ENCODE peak calls at places on chromosome 16, in four cellular contexts. One of them, this sample, is unnamed.

GRCh38 chr16:799948-800833 is at the start of gene GNG13:
- DNase-seq in sigmoid colon: no peak
- DNase-seq in tibial nerve: no peak
- DNase-seq in A549: no peak
- DNase-seq in this sample: no peak

GRCh38 chr16:89170346-89171215 is 967 bp upstream of the CDH15 start:
- DNase-seq in tibial nerve: no peak
- DNase-seq in A549: peak; percentile 41
- DNase-seq in sigmoid colon: no peak
- DNase-seq in this sample: no peak

GRCh38 chr16:55324491-55325447 is 766 bp downstream of the IRX6 start:
- DNase-seq in tibial nerve: no peak
- DNase-seq in sigmoid colon: no peak
- DNase-seq in A549: peak; percentile 18
- DNase-seq in this sample: no peak

GRCh38 chr16:89194340-89195311 is 5.7 kb downstream of the SLC22A31 start:
- DNase-seq in A549: no peak
- DNase-seq in tibial nerve: no peak
- DNase-seq in sigmoid colon: no peak
- DNase-seq in this sample: peak; percentile 39

GRCh38 chr16:27819881-27820610 is 243.5 kb downstream of the GSG1L start:
- DNase-seq in sigmoid colon: peak; percentile 38
- DNase-seq in A549: no peak
- DNase-seq in tibial nerve: no peak
- DNase-seq in this sample: no peak

GRCh38 chr16:2692948-2693651 is 10.8 kb downstream of the KCTD5 start:
- DNase-seq in A549: no peak
- DNase-seq in sigmoid colon: no peak
- DNase-seq in tibial nerve: no peak
- DNase-seq in this sample: peak; percentile 69

GRCh38 chr16:75252946-75253911 is 1.8 kb upstream of the BCAR1 start:
- DNase-seq in A549: no peak
- DNase-seq in sigmoid colon: peak; percentile 77
- DNase-seq in tibial nerve: no peak
- DNase-seq in this sample: peak; percentile 64

GRCh38 chr16:4917117-4917516 is 19.8 kb downstream of the PPL start:
- DNase-seq in tibial nerve: no peak
- DNase-seq in A549: no peak
- DNase-seq in sigmoid colon: no peak
- DNase-seq in this sample: no peak

GRCh38 chr16:89829630-89830437 is 1.6 kb downstream of the SPIRE2 start:
- DNase-seq in A549: no peak
- DNase-seq in sigmoid colon: no peak
- DNase-seq in tibial nerve: no peak
- DNase-seq in this sample: no peak

GRCh38 chr16:22614271-22614947 is 103.7 kb downstream of the NPIPB5 start:
- DNase-seq in tibial nerve: no peak
- DNase-seq in A549: peak; percentile 14
- DNase-seq in sigmoid colon: no peak
- DNase-seq in this sample: no peak

GRCh38 chr16:80938035-80938927 is 68.4 kb downstream of the CMC2 start:
- DNase-seq in sigmoid colon: peak; percentile 88
- DNase-seq in A549: peak; percentile 50
- DNase-seq in tibial nerve: peak; percentile 53
- DNase-seq in this sample: peak; percentile 57

GRCh38 chr16:88936008-88936912 is 40.7 kb downstream of the CBFA2T3 start:
- DNase-seq in A549: no peak
- DNase-seq in sigmoid colon: peak; percentile 84
- DNase-seq in tibial nerve: peak; percentile 40
- DNase-seq in this sample: no peak

GRCh38 chr16:57929250-57929649 is 41.7 kb downstream of the CNGB1 start:
- DNase-seq in sigmoid colon: no peak
- DNase-seq in tibial nerve: no peak
- DNase-seq in A549: no peak
- DNase-seq in this sample: no peak

GRCh38 chr16:72560617-72561016 is 388.7 kb upstream of the PMFBP1 start:
- DNase-seq in sigmoid colon: no peak
- DNase-seq in A549: no peak
- DNase-seq in tibial nerve: no peak
- DNase-seq in this sample: no peak

GRCh38 chr16:78902291-78902690 is 698.2 kb downstream of the MAF start:
- DNase-seq in sigmoid colon: no peak
- DNase-seq in tibial nerve: no peak
- DNase-seq in A549: no peak
- DNase-seq in this sample: no peak

GRCh38 chr16:1771072-1771863 is at the start of gene NME3:
- DNase-seq in A549: peak; percentile 76
- DNase-seq in sigmoid colon: peak; percentile 88
- DNase-seq in tibial nerve: peak; percentile 74
- DNase-seq in this sample: peak; percentile 78

GRCh38 chr16:20401475-20402016 is 3.0 kb downstream of the PDILT start:
- DNase-seq in A549: no peak
- DNase-seq in sigmoid colon: no peak
- DNase-seq in tibial nerve: no peak
- DNase-seq in this sample: no peak

GRCh38 chr16:74521691-74522090 is 85.2 kb downstream of the GLG1 start:
- DNase-seq in sigmoid colon: no peak
- DNase-seq in A549: no peak
- DNase-seq in tibial nerve: no peak
- DNase-seq in this sample: no peak

GRCh38 chr16:30069575-30070462 is 4.3 kb downstream of the ALDOA start:
- DNase-seq in sigmoid colon: peak; percentile 89
- DNase-seq in A549: no peak
- DNase-seq in tibial nerve: no peak
- DNase-seq in this sample: peak; percentile 50

GRCh38 chr16:77223184-77223583 is 24.0 kb downstream of the SYCE1L start:
- DNase-seq in A549: peak; percentile 27
- DNase-seq in sigmoid colon: no peak
- DNase-seq in tibial nerve: no peak
- DNase-seq in this sample: no peak

GRCh38 chr16:2339521-2340484 is 725 bp downstream of the ABCA3 start:
- DNase-seq in tibial nerve: peak; percentile 8
- DNase-seq in sigmoid colon: peak; percentile 83
- DNase-seq in A549: peak; percentile 58
- DNase-seq in this sample: peak; percentile 52

GRCh38 chr16:65012357-65012756 is 109.5 kb downstream of the CDH11 start:
- DNase-seq in sigmoid colon: no peak
- DNase-seq in tibial nerve: no peak
- DNase-seq in A549: no peak
- DNase-seq in this sample: no peak

GRCh38 chr16:48971571-48972071 is 310.0 kb downstream of the CBLN1 start:
- DNase-seq in A549: no peak
- DNase-seq in sigmoid colon: no peak
- DNase-seq in tibial nerve: no peak
- DNase-seq in this sample: no peak

GRCh38 chr16:75265911-75266701 is 14.7 kb upstream of the BCAR1 start:
- DNase-seq in A549: peak; percentile 77
- DNase-seq in tibial nerve: peak; percentile 37
- DNase-seq in sigmoid colon: peak; percentile 90
- DNase-seq in this sample: peak; percentile 74

GRCh38 chr16:54150861-54151260 is 135.7 kb downstream of the IRX3 start:
- DNase-seq in tibial nerve: no peak
- DNase-seq in A549: no peak
- DNase-seq in sigmoid colon: no peak
- DNase-seq in this sample: no peak

GRCh38 chr16:88768041-88768876 is 16.8 kb downstream of the PIEZO1 start:
- DNase-seq in sigmoid colon: peak; percentile 96
- DNase-seq in tibial nerve: no peak
- DNase-seq in A549: no peak
- DNase-seq in this sample: peak; percentile 34

GRCh38 chr16:27238016-27238587 is 30.5 kb downstream of the NSMCE1 start:
- DNase-seq in A549: no peak
- DNase-seq in tibial nerve: no peak
- DNase-seq in sigmoid colon: peak; percentile 69
- DNase-seq in this sample: no peak

GRCh38 chr16:1002399-1003161 is 21.0 kb downstream of the SOX8 start:
- DNase-seq in tibial nerve: peak; percentile 56
- DNase-seq in A549: peak; percentile 90
- DNase-seq in sigmoid colon: no peak
- DNase-seq in this sample: peak; percentile 38

GRCh38 chr16:56547120-56547948 is 17.5 kb upstream of the MT4 start:
- DNase-seq in sigmoid colon: peak; percentile 70
- DNase-seq in A549: no peak
- DNase-seq in tibial nerve: no peak
- DNase-seq in this sample: no peak

GRCh38 chr16:4157376-4157825 is 41.2 kb upstream of the ADCY9 start:
- DNase-seq in sigmoid colon: no peak
- DNase-seq in A549: no peak
- DNase-seq in tibial nerve: no peak
- DNase-seq in this sample: no peak

GRCh38 chr16:38941-39892 is 14.2 kb downstream of the POLR3K start:
- DNase-seq in tibial nerve: no peak
- DNase-seq in sigmoid colon: no peak
- DNase-seq in A549: no peak
- DNase-seq in this sample: no peak

DNA sequence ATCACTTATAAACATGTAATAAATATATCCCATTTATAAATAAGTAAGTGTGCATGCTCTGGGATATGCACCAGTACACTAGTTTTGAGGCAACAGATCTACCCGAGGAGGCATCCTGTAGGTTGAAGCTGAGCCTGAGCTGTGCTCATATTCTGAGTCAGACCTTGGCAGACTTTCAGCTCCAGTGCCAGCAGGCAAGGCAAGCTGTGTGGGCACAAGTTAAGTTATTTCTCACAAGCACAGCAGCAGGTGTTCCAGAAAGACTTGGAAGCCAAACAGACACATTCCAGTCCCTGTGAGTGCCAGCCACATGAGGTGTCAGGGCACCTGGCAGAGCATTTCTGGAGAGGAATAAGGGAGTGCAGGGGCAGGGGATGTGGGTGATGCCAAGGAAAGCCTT is 1.3 kb upstream of the CLEC19A start:
- DNase-seq in A549: peak; percentile 72
- DNase-seq in tibial nerve: no peak
- DNase-seq in sigmoid colon: no peak
- DNase-seq in this sample: no peak
- TF ChIP-seq EP300 in A549: peak; percentile 24
- TF ChIP-seq EP300 in tibial nerve: no peak
- TF ChIP-seq EP300 in sigmoid colon: no peak
- TF ChIP-seq EP300 in this sample: no peak

DNA sequence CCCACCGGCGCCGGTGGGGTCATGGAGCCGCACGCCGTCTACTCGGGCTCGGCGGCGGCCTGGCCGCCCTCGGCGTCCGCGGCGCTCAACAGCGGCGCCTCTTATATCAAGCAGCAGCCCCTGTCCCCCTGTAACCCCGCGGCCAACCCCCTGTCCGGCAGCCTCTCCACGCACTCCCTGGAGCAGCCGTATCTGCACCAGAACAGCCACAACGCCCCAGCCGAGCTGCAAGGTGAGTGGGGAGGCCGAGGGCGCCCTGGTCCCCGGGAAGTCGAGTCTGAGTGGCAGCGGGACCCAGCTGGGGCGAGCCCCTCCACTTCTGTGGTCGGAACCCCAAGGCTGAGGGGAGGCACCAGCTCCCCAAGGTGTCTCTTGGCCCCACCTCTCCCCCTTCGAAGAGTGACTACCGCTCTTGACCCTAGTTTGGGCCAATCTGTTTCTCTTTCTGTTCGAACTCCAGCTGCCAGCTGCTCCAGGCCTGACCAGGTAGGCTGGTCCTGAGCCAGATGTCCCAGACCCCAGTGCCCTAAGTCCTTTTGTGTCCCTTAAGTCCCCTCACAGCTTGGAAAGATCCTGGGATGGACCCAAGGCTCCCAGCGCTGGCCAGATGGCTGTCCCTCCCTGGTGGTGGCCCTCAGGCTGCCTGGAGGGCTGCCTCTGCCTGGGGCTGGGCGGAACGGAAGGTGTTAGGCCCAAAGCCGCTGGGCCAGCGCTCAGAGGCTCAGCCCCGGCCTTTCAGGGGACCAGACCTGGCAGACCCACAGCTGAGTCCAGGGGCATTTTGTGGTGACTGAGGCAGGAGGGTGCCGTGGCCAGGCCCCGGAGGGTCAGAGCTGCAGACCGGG is 1.2 kb downstream of the FOXF1 start:
- DNase-seq in sigmoid colon: peak; percentile 74
- DNase-seq in tibial nerve: no peak
- DNase-seq in A549: no peak
- DNase-seq in this sample: no peak
- TF ChIP-seq POLR2A in sigmoid colon: no peak
- TF ChIP-seq POLR2A in tibial nerve: no peak
- TF ChIP-seq POLR2A in A549: no peak
- TF ChIP-seq POLR2A in this sample: no peak

GRCh38 chr16:23710504-23710903 is 2.5 kb downstream of the ERN2 start:
- DNase-seq in A549: no peak
- DNase-seq in tibial nerve: no peak
- DNase-seq in sigmoid colon: peak; percentile 4
- DNase-seq in this sample: no peak

GRCh38 chr16:23709536-23709935 is 3.5 kb downstream of the ERN2 start:
- DNase-seq in tibial nerve: no peak
- DNase-seq in A549: no peak
- DNase-seq in sigmoid colon: no peak
- DNase-seq in this sample: no peak

GRCh38 chr16:23710008-23710407 is 3.0 kb downstream of the ERN2 start:
- DNase-seq in A549: no peak
- DNase-seq in tibial nerve: no peak
- DNase-seq in sigmoid colon: peak; percentile 1
- DNase-seq in this sample: no peak

GRCh38 chr16:23712976-23713375 is at the start of gene ERN2:
- DNase-seq in tibial nerve: no peak
- DNase-seq in sigmoid colon: no peak
- DNase-seq in A549: no peak
- DNase-seq in this sample: no peak

DNA sequence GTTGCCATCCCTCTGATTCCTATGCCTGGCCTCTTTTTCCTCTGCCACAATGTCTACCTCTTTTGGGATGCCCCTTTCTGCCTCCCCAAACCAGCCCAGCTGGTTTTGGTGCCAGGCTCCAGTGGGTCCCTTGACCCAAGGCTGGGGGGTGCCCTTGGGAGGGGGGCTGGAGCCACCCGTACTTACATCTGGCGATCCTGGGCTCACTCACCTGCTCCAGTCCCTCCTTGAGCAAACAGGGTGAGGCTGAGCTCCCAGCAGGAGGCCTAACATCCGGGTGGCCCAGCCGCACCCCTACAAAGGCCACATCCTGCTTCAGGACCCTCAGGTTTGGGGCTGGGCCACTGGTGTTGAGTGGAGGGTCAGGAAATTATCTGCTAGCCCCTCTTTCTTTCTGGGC is 1.2 kb downstream of the ERN2 start:
- DNase-seq in sigmoid colon: no peak
- DNase-seq in tibial nerve: no peak
- DNase-seq in A549: no peak
- DNase-seq in this sample: no peak
- TF ChIP-seq EP300 in sigmoid colon: no peak
- TF ChIP-seq EP300 in tibial nerve: no peak
- TF ChIP-seq EP300 in A549: no peak
- TF ChIP-seq EP300 in this sample: no peak

DNA sequence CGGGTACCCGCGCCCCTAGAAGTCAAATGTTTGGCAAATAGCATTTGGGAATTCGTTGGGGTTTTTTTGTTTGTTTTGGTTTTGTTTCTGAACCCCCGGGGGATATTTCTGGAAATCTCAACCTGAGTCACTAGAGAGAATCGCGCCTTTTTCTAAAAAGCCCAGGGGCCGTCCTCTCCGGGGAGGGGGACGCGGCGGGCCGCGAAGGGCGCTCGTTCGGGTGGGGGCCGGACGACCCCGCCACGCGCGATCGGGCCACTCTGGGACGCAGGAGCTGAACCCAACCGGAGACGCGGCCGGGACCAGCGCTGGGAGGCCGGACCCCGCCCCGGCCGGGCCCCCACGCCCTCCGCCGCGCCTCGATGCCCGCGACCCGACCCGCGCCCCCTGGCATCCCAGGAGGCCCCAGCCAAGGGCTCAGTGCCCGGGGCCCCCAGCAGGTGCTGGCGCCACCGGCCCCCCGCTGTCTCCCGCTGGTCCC is 304 bp downstream of the LITAF start:
- DNase-seq in sigmoid colon: no peak
- DNase-seq in A549: no peak
- DNase-seq in tibial nerve: no peak
- DNase-seq in this sample: no peak
- TF ChIP-seq POLR2A in sigmoid colon: no peak
- TF ChIP-seq POLR2A in A549: no peak
- TF ChIP-seq POLR2A in tibial nerve: no peak
- TF ChIP-seq POLR2A in this sample: no peak